ENCODE peak calls at places on chromosomes 12 and 14, in five cellular contexts. Y is RWPE1; O is effector CD4-positive, alpha-beta T cell; M is ELR; D is amygdala. L is an unnamed sample.
A peak's percentile ranks its signal among the peaks of the same experiment; 100 is the strongest.

GRCh38 chr14:41899416-41899815 is 292.7 kb downstream of the LRFN5 start:
- DNase-seq in Y (no peak), O (no peak), M (no peak), D (no peak), L (no peak)

GRCh38 chr12:18297883-18298282 is 36.6 kb downstream of the PIK3C2G start:
- DNase-seq in Y (no peak), O (no peak), M (no peak), D (no peak), L (no peak)

GRCh38 chr14:76541594-76542219 is 165.8 kb downstream of the ESRRB start:
- DNase-seq in Y (no peak), O (no peak), M (no peak), D (no peak), L (no peak)

GRCh38 chr14:100688598-100689499 is 37.8 kb upstream of the DLK1 start:
- DNase-seq in Y (peak; percentile 56), O (no peak), M (peak; percentile 89), D (no peak), L (peak; percentile 60)

GRCh38 chr12:32548691-32549412 is 130.2 kb upstream of the DNM1L start:
- DNase-seq in Y (no peak), O (no peak), M (peak; percentile 20), D (no peak), L (peak; percentile 64)

GRCh38 chr14:64816221-64816783 is 63.4 kb downstream of the SPTB start:
- DNase-seq in Y (no peak), O (no peak), M (no peak), D (no peak), L (no peak)

GRCh38 chr14:53043107-53043704 is 92.4 kb upstream of the FERMT2 start:
- DNase-seq in Y (no peak), O (no peak), M (no peak), D (no peak), L (no peak)

GRCh38 chr12:112424126-112424525 is 5.4 kb downstream of the PTPN11 start:
- DNase-seq in Y (no peak), O (no peak), M (no peak), D (no peak), L (no peak)

GRCh38 chr12:54879132-54879531 is 24.8 kb downstream of the MUCL1 start:
- DNase-seq in Y (no peak), O (no peak), M (no peak), D (no peak), L (no peak)

GRCh38 chr14:85625925-85626585 is 96.1 kb downstream of the FLRT2 start:
- DNase-seq in Y (no peak), O (no peak), M (no peak), D (no peak), L (peak; percentile 19)

GRCh38 chr14:53355581-53356112 is 202.5 kb upstream of the DDHD1 start:
- DNase-seq in Y (peak; percentile 55), O (no peak), M (peak; percentile 53), D (no peak), L (peak; percentile 37)

GRCh38 chr12:120879102-120879501 is 25.1 kb downstream of the SPPL3 start:
- DNase-seq in Y (peak; percentile 33), O (no peak), M (no peak), D (no peak), L (no peak)

GRCh38 chr12:9943244-9943643 is 11.1 kb upstream of the CLEC2A start:
- DNase-seq in Y (peak; percentile 17), O (no peak), M (no peak), D (no peak), L (no peak)

GRCh38 chr12:127383281-127383680 is 883.7 kb upstream of the TMEM132C start:
- DNase-seq in Y (peak; percentile 43), O (no peak), M (peak; percentile 55), D (no peak), L (peak; percentile 57)

GRCh38 chr12:46198913-46199312 is 69.9 kb downstream of the SLC38A1 start:
- DNase-seq in Y (no peak), O (no peak), M (no peak), D (no peak), L (no peak)